ENCODE peak calls at places on chromosome 4, in six cellular contexts. J is HepG2, O is GM12878, I is H1, E is GM12891, B is K562. Y is an unnamed sample.
A peak's percentile ranks its signal among the peaks of the same experiment; 100 is the strongest.

GRCh38 chr4:24956763-24957162 is 43.9 kb upstream of the CCDC149 start:
- DNase-seq in J (no peak), O (no peak), I (no peak), E (no peak), B (no peak), Y (no peak)

GRCh38 chr4:171629737-171630136 is 183.5 kb upstream of the GALNTL6 start:
- DNase-seq in J (peak; percentile 4), O (no peak), I (peak; percentile 54), E (no peak), B (no peak), Y (no peak)

GRCh38 chr4:88653371-88653946 is 44.2 kb downstream of the NAP1L5 start:
- DNase-seq in J (no peak), O (no peak), I (no peak), E (no peak), B (no peak), Y (no peak)

GRCh38 chr4:102620697-102621497 is 119.7 kb downstream of the NFKB1 start:
- DNase-seq in J (peak; percentile 92), O (no peak), I (no peak), E (no peak), B (peak; percentile 52), Y (no peak)

GRCh38 chr4:21884615-21885014 is 64.0 kb downstream of the KCNIP4 start:
- DNase-seq in J (no peak), O (no peak), I (no peak), E (no peak), B (no peak), Y (no peak)

GRCh38 chr4:75708218-75708691 is 16.1 kb upstream of the USO1 start:
- DNase-seq in J (peak; percentile 43), O (no peak), I (peak; percentile 50), E (no peak), B (no peak), Y (no peak)

GRCh38 chr4:117965608-117966007 is 68.7 kb upstream of the NDST3 start:
- DNase-seq in J (no peak), O (no peak), I (no peak), E (no peak), B (no peak), Y (no peak)

GRCh38 chr4:98573791-98574190 is 84.6 kb downstream of the TSPAN5 start:
- DNase-seq in J (no peak), O (no peak), I (no peak), E (no peak), B (no peak), Y (no peak)

GRCh38 chr4:93828830-93829530 is 427 bp downstream of the ATOH1 start:
- DNase-seq in J (no peak), O (no peak), I (peak; percentile 84), E (no peak), B (no peak), Y (no peak)

GRCh38 chr4:121943941-121944340 is 7.9 kb downstream of the TRPC3 start:
- DNase-seq in J (peak; percentile 10), O (no peak), I (peak; percentile 86), E (no peak), B (peak; percentile 45), Y (no peak)
- TF ChIP-seq TAF1 in J (no peak), O (no peak), I (no peak), E (no peak), B (no peak), Y (no peak)

GRCh38 chr4:155758500-155759371 is at the start of gene GUCY1B1:
- DNase-seq in J (no peak), O (peak; percentile 44), I (peak; percentile 89), E (peak; percentile 70), B (peak; percentile 42), Y (peak; percentile 60)
- TF ChIP-seq POLR2A in J (no peak), O (peak; percentile 61), I (no peak), E (no peak), B (no peak), Y (no peak)

GRCh38 chr4:41136456-41136855 is 77.9 kb downstream of the APBB2 start:
- DNase-seq in J (no peak), O (no peak), I (no peak), E (no peak), B (no peak), Y (no peak)
- TF ChIP-seq POLR2AphosphoS5 in J (no peak), O (no peak), I (no peak), E (no peak), B (no peak), Y (no peak)

GRCh38 chr4:168877779-168878491 is 132.1 kb downstream of the CBR4 start:
- DNase-seq in J (no peak), O (no peak), I (peak; percentile 75), E (no peak), B (no peak), Y (peak; percentile 28)
- TF ChIP-seq TAF1 in J (no peak), O (no peak), I (no peak), E (no peak), B (no peak), Y (no peak)

Y was measured in GM12892.